ENCODE peak calls at places on chromosomes 5 and 9, in seven cellular contexts. C is choroid plexus epithelial cell; P is sciatic nerve; F is stimulated activated CD8-positive, alpha-beta memory T cell treated with anti-CD3 and anti-CD28 coated beads, Interleukin-12 subunit alpha, Interleukin-12 subunit beta, amount 100 ng/mL, for 1 hour; T is stimulated activated CD4-positive, alpha-beta T cell treated with anti-CD3 and anti-CD28 coated beads, Interleukin-15, amount 100 ng/mL, for 24 hours; M is activated CD8-positive, alpha-beta memory T cell treated with anti-CD3 and anti-CD28 coated beads for 4 hours; J is T-helper 1 cell. Q is an unnamed sample.

GRCh38 chr5:83767409-83767992 is 46.8 kb upstream of the HAPLN1 start:
- DNase-seq in P (no peak), T (no peak), J (no peak), C (no peak), F (no peak), M (no peak), Q (peak; percentile 6)

GRCh38 chr9:38622083-38622674 is 1.8 kb upstream of the ANKRD18A start:
- DNase-seq in C (no peak), P (no peak), T (peak; percentile 32), M (no peak), F (no peak), J (no peak), Q (no peak)

GRCh38 chr5:172151661-172152210 is 36.3 kb downstream of the STK10 start:
- DNase-seq in M (no peak), P (peak; percentile 48), J (no peak), F (no peak), C (no peak), T (no peak), Q (no peak)

GRCh38 chr9:115517335-115518075 is 399.5 kb upstream of the TNC start:
- DNase-seq in C (no peak), M (no peak), F (no peak), T (no peak), J (no peak), P (no peak), Q (no peak)

GRCh38 chr5:171418982-171419662 is at the start of gene FGF18:
- DNase-seq in M (no peak), C (peak; percentile 81), T (peak; percentile 69), F (no peak), P (peak; percentile 69), J (peak; percentile 44), Q (peak; percentile 29)

GRCh38 chr9:85157763-85158162 is 488.2 kb downstream of the NTRK2 start:
- DNase-seq in F (no peak), T (no peak), J (no peak), M (no peak), C (no peak), P (no peak), Q (no peak)

GRCh38 chr9:4831944-4832343 is 39.2 kb downstream of the RCL1 start:
- DNase-seq in F (no peak), J (no peak), M (no peak), P (no peak), C (no peak), T (no peak), Q (peak; percentile 52)

GRCh38 chr5:175821790-175822211 is 49.6 kb upstream of the CPLX2 start:
- DNase-seq in C (no peak), M (no peak), T (peak; percentile 56), F (no peak), P (no peak), J (peak; percentile 64), Q (no peak)

GRCh38 chr5:116923344-116923743 is 348.7 kb upstream of the SEMA6A start:
- DNase-seq in C (no peak), T (no peak), F (no peak), M (no peak), P (no peak), J (no peak), Q (no peak)

GRCh38 chr5:573976-574375 is 38.2 kb upstream of the CEP72 start:
- DNase-seq in C (no peak), J (no peak), F (no peak), P (no peak), M (no peak), T (no peak), Q (no peak)

GRCh38 chr5:127070243-127070642 is 3.1 kb downstream of the C5orf63 start:
- DNase-seq in C (no peak), J (no peak), T (no peak), P (no peak), M (no peak), F (no peak), Q (no peak)

GRCh38 chr5:42490836-42491235 is 67.6 kb downstream of the GHR start:
- DNase-seq in M (no peak), F (no peak), J (no peak), P (no peak), T (no peak), C (no peak), Q (no peak)

GRCh38 chr5:38871790-38872551 is 26.2 kb downstream of the OSMR start:
- DNase-seq in F (no peak), P (no peak), T (no peak), J (no peak), M (no peak), C (peak; percentile 98), Q (no peak)

GRCh38 chr9:136661641-136662325 is 933 bp upstream of the EGFL7 start:
- DNase-seq in M (no peak), P (no peak), J (no peak), C (no peak), T (no peak), F (no peak), Q (no peak)